ENCODE peak calls at places on chromosome X, in eight cellular contexts. One of them, this sample, is unnamed.

GRCh38 chrX:136626237-136626636 is 21.7 kb upstream of the CD40LG start:
- DNase-seq in lower lobe of right lung: no peak
- DNase-seq in mucosa of descending colon: no peak
- DNase-seq in uterus: no peak
- DNase-seq in endodermal cell: no peak
- DNase-seq in breast epithelium: no peak
- DNase-seq in SK-N-SH: no peak
- DNase-seq in BJ: no peak
- DNase-seq in this sample: peak; percentile 20

GRCh38 chrX:23341452-23341851 is 6.8 kb downstream of the PTCHD1 start:
- DNase-seq in lower lobe of right lung: no peak
- DNase-seq in mucosa of descending colon: peak; percentile 24
- DNase-seq in uterus: no peak
- DNase-seq in endodermal cell: peak; percentile 90
- DNase-seq in breast epithelium: no peak
- DNase-seq in SK-N-SH: no peak
- DNase-seq in BJ: no peak
- DNase-seq in this sample: no peak

GRCh38 chrX:39527045-39527444 is 570.7 kb downstream of the BCOR start:
- DNase-seq in lower lobe of right lung: no peak
- DNase-seq in mucosa of descending colon: no peak
- DNase-seq in uterus: no peak
- DNase-seq in endodermal cell: no peak
- DNase-seq in breast epithelium: no peak
- DNase-seq in SK-N-SH: no peak
- DNase-seq in BJ: peak; percentile 0
- DNase-seq in this sample: no peak

GRCh38 chrX:47198026-47198686 is 4.5 kb downstream of the UBA1 start:
- DNase-seq in lower lobe of right lung: no peak
- DNase-seq in mucosa of descending colon: no peak
- DNase-seq in uterus: no peak
- DNase-seq in endodermal cell: peak; percentile 83
- DNase-seq in breast epithelium: no peak
- DNase-seq in SK-N-SH: no peak
- DNase-seq in BJ: no peak
- DNase-seq in this sample: no peak

GRCh38 chrX:14064632-14065432 is 35.1 kb upstream of the GEMIN8 start:
- DNase-seq in lower lobe of right lung: no peak
- DNase-seq in mucosa of descending colon: peak; percentile 49
- DNase-seq in uterus: no peak
- DNase-seq in endodermal cell: no peak
- DNase-seq in breast epithelium: no peak
- DNase-seq in SK-N-SH: no peak
- DNase-seq in BJ: no peak
- DNase-seq in this sample: no peak

GRCh38 chrX:110131031-110131430 is 128.1 kb downstream of the TMEM164 start:
- DNase-seq in lower lobe of right lung: no peak
- DNase-seq in mucosa of descending colon: no peak
- DNase-seq in uterus: no peak
- DNase-seq in endodermal cell: no peak
- DNase-seq in breast epithelium: no peak
- DNase-seq in SK-N-SH: no peak
- DNase-seq in BJ: no peak
- DNase-seq in this sample: no peak

GRCh38 chrX:96843566-96843965 is 40.1 kb upstream of the RPA4 start:
- DNase-seq in lower lobe of right lung: no peak
- DNase-seq in mucosa of descending colon: no peak
- DNase-seq in uterus: no peak
- DNase-seq in endodermal cell: peak; percentile 87
- DNase-seq in breast epithelium: no peak
- DNase-seq in SK-N-SH: no peak
- DNase-seq in BJ: no peak
- DNase-seq in this sample: no peak

GRCh38 chrX:47658301-47658683 is 688 bp downstream of the UXT start:
- DNase-seq in lower lobe of right lung: no peak
- DNase-seq in mucosa of descending colon: no peak
- DNase-seq in uterus: no peak
- DNase-seq in endodermal cell: no peak
- DNase-seq in breast epithelium: no peak
- DNase-seq in SK-N-SH: no peak
- DNase-seq in BJ: no peak
- DNase-seq in this sample: no peak

GRCh38 chrX:40245411-40246140 is 147.8 kb upstream of the BCOR start:
- DNase-seq in lower lobe of right lung: no peak
- DNase-seq in mucosa of descending colon: no peak
- DNase-seq in uterus: peak; percentile 22
- DNase-seq in endodermal cell: no peak
- DNase-seq in breast epithelium: no peak
- DNase-seq in SK-N-SH: no peak
- DNase-seq in BJ: no peak
- DNase-seq in this sample: no peak

GRCh38 chrX:11151799-11152591 is 40.9 kb downstream of the HCCS start:
- DNase-seq in lower lobe of right lung: no peak
- DNase-seq in mucosa of descending colon: no peak
- DNase-seq in uterus: no peak
- DNase-seq in endodermal cell: no peak
- DNase-seq in breast epithelium: no peak
- DNase-seq in SK-N-SH: no peak
- DNase-seq in BJ: no peak
- DNase-seq in this sample: no peak

GRCh38 chrX:155766321-155766720 is 114.8 kb upstream of the VAMP7 start:
- DNase-seq in lower lobe of right lung: no peak
- DNase-seq in mucosa of descending colon: no peak
- DNase-seq in uterus: no peak
- DNase-seq in endodermal cell: no peak
- DNase-seq in breast epithelium: no peak
- DNase-seq in SK-N-SH: no peak
- DNase-seq in BJ: no peak
- DNase-seq in this sample: no peak

GRCh38 chrX:24659646-24660045 is 12.5 kb upstream of the PCYT1B start:
- DNase-seq in lower lobe of right lung: no peak
- DNase-seq in mucosa of descending colon: no peak
- DNase-seq in uterus: no peak
- DNase-seq in endodermal cell: no peak
- DNase-seq in breast epithelium: no peak
- DNase-seq in SK-N-SH: no peak
- DNase-seq in BJ: no peak
- DNase-seq in this sample: no peak

GRCh38 chrX:16826207-16826606 is 39.9 kb downstream of the TXLNG start:
- DNase-seq in lower lobe of right lung: no peak
- DNase-seq in mucosa of descending colon: no peak
- DNase-seq in uterus: no peak
- DNase-seq in endodermal cell: no peak
- DNase-seq in breast epithelium: no peak
- DNase-seq in SK-N-SH: peak; percentile 44
- DNase-seq in BJ: no peak
- DNase-seq in this sample: peak; percentile 30

GRCh38 chrX:153592091-153592833 is 6.7 kb downstream of the CCNQ start:
- DNase-seq in lower lobe of right lung: peak; percentile 6
- DNase-seq in mucosa of descending colon: no peak
- DNase-seq in uterus: no peak
- DNase-seq in endodermal cell: no peak
- DNase-seq in breast epithelium: no peak
- DNase-seq in SK-N-SH: no peak
- DNase-seq in BJ: no peak
- DNase-seq in this sample: no peak

GRCh38 chrX:153592966-153593688 is 5.8 kb downstream of the CCNQ start:
- DNase-seq in lower lobe of right lung: peak; percentile 27
- DNase-seq in mucosa of descending colon: no peak
- DNase-seq in uterus: no peak
- DNase-seq in endodermal cell: no peak
- DNase-seq in breast epithelium: no peak
- DNase-seq in SK-N-SH: peak; percentile 83
- DNase-seq in BJ: no peak
- DNase-seq in this sample: no peak

GRCh38 chrX:153595859-153596857 is 2.8 kb downstream of the CCNQ start:
- DNase-seq in lower lobe of right lung: no peak
- DNase-seq in mucosa of descending colon: peak; percentile 20
- DNase-seq in uterus: no peak
- DNase-seq in endodermal cell: no peak
- DNase-seq in breast epithelium: no peak
- DNase-seq in SK-N-SH: no peak
- DNase-seq in BJ: no peak
- DNase-seq in this sample: no peak

GRCh38 chrX:153595387-153595786 is 3.6 kb downstream of the CCNQ start:
- DNase-seq in lower lobe of right lung: no peak
- DNase-seq in mucosa of descending colon: peak; percentile 41
- DNase-seq in uterus: no peak
- DNase-seq in endodermal cell: no peak
- DNase-seq in breast epithelium: no peak
- DNase-seq in SK-N-SH: no peak
- DNase-seq in BJ: no peak
- DNase-seq in this sample: no peak

GRCh38 chrX:153593811-153594500 is 5.0 kb downstream of the CCNQ start:
- DNase-seq in lower lobe of right lung: peak; percentile 1
- DNase-seq in mucosa of descending colon: no peak
- DNase-seq in uterus: no peak
- DNase-seq in endodermal cell: no peak
- DNase-seq in breast epithelium: no peak
- DNase-seq in SK-N-SH: no peak
- DNase-seq in BJ: no peak
- DNase-seq in this sample: no peak
- H3K4me3 ChIP-seq in lower lobe of right lung: no peak overlapping the region
- H3K4me3 ChIP-seq in mucosa of descending colon: no peak overlapping the region
- H3K4me3 ChIP-seq in uterus: no peak overlapping the region
- H3K4me3 ChIP-seq in endodermal cell: no peak overlapping the region
- H3K4me3 ChIP-seq in breast epithelium: no peak overlapping the region
- H3K4me3 ChIP-seq in SK-N-SH: no peak overlapping the region
- H3K4me3 ChIP-seq in BJ: no peak overlapping the region
- H3K4me3 ChIP-seq in this sample: no peak overlapping the region

GRCh38 chrX:43315622-43316021 is 340.5 kb upstream of the MAOA start:
- DNase-seq in lower lobe of right lung: no peak
- DNase-seq in mucosa of descending colon: no peak
- DNase-seq in uterus: no peak
- DNase-seq in endodermal cell: no peak
- DNase-seq in breast epithelium: no peak
- DNase-seq in SK-N-SH: no peak
- DNase-seq in BJ: no peak
- DNase-seq in this sample: no peak
- TF ChIP-seq CTCF in lower lobe of right lung: no peak
- TF ChIP-seq CTCF in mucosa of descending colon: no peak
- TF ChIP-seq CTCF in uterus: no peak
- TF ChIP-seq CTCF in endodermal cell: no peak
- TF ChIP-seq CTCF in breast epithelium: no peak
- TF ChIP-seq CTCF in SK-N-SH: no peak
- TF ChIP-seq CTCF in BJ: no peak
- TF ChIP-seq CTCF in this sample: no peak

GRCh38 chrX:45801554-45801953 is 600.9 kb upstream of the DIPK2B start:
- DNase-seq in lower lobe of right lung: no peak
- DNase-seq in mucosa of descending colon: no peak
- DNase-seq in uterus: no peak
- DNase-seq in endodermal cell: no peak
- DNase-seq in breast epithelium: no peak
- DNase-seq in SK-N-SH: peak; percentile 10
- DNase-seq in BJ: no peak
- DNase-seq in this sample: peak; percentile 21

GRCh38 chrX:45799576-45799975 is 598.9 kb upstream of the DIPK2B start:
- DNase-seq in lower lobe of right lung: no peak
- DNase-seq in mucosa of descending colon: no peak
- DNase-seq in uterus: no peak
- DNase-seq in endodermal cell: no peak
- DNase-seq in breast epithelium: no peak
- DNase-seq in SK-N-SH: no peak
- DNase-seq in BJ: no peak
- DNase-seq in this sample: no peak

GRCh38 chrX:45806410-45807121 is 605.9 kb upstream of the DIPK2B start:
- DNase-seq in lower lobe of right lung: no peak
- DNase-seq in mucosa of descending colon: peak; percentile 11
- DNase-seq in uterus: peak; percentile 32
- DNase-seq in endodermal cell: no peak
- DNase-seq in breast epithelium: no peak
- DNase-seq in SK-N-SH: no peak
- DNase-seq in BJ: peak; percentile 35
- DNase-seq in this sample: peak; percentile 60

GRCh38 chrX:45807572-45808425 is 607.1 kb upstream of the DIPK2B start:
- DNase-seq in lower lobe of right lung: no peak
- DNase-seq in mucosa of descending colon: no peak
- DNase-seq in uterus: no peak
- DNase-seq in endodermal cell: no peak
- DNase-seq in breast epithelium: no peak
- DNase-seq in SK-N-SH: no peak
- DNase-seq in BJ: no peak
- DNase-seq in this sample: no peak

DNA sequence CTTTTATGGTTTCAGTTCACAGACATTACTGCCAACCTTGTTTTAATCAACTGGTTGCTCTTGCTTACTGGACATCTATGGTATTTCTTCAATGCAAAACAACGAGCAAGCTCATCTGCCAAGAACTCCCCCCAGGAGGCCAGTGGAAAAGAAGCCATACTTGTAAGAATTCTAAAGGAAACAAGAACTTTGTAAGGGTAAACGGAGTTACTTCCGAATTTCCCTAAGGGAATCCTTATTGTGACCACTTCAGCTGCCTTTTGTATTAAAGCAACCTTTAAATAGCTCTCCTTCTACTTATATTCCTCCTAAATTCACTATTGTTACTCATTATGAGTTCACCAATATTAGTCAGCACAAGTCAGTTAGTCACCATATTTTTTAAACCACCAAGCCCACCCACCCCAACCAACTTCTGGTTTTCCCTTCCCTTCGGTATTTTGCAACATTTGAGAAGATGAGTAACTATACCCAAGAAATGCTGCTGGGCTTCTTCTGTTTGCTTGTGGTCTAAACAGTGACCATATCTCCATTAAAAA is 602.8 kb upstream of the DIPK2B start:
- DNase-seq in lower lobe of right lung: no peak
- DNase-seq in mucosa of descending colon: no peak
- DNase-seq in uterus: no peak
- DNase-seq in endodermal cell: no peak
- DNase-seq in breast epithelium: no peak
- DNase-seq in SK-N-SH: no peak
- DNase-seq in BJ: peak; percentile 75
- DNase-seq in this sample: peak; percentile 12
- H3K4me3 ChIP-seq in lower lobe of right lung: no peak overlapping the region
- H3K4me3 ChIP-seq in mucosa of descending colon: no peak overlapping the region
- H3K4me3 ChIP-seq in uterus: no peak overlapping the region
- H3K4me3 ChIP-seq in endodermal cell: no peak overlapping the region
- H3K4me3 ChIP-seq in breast epithelium: no peak overlapping the region
- H3K4me3 ChIP-seq in SK-N-SH: peak overlapping the region; percentile 24
- H3K4me3 ChIP-seq in BJ: peak overlapping the region; percentile 13
- H3K4me3 ChIP-seq in this sample: no peak overlapping the region

DNA sequence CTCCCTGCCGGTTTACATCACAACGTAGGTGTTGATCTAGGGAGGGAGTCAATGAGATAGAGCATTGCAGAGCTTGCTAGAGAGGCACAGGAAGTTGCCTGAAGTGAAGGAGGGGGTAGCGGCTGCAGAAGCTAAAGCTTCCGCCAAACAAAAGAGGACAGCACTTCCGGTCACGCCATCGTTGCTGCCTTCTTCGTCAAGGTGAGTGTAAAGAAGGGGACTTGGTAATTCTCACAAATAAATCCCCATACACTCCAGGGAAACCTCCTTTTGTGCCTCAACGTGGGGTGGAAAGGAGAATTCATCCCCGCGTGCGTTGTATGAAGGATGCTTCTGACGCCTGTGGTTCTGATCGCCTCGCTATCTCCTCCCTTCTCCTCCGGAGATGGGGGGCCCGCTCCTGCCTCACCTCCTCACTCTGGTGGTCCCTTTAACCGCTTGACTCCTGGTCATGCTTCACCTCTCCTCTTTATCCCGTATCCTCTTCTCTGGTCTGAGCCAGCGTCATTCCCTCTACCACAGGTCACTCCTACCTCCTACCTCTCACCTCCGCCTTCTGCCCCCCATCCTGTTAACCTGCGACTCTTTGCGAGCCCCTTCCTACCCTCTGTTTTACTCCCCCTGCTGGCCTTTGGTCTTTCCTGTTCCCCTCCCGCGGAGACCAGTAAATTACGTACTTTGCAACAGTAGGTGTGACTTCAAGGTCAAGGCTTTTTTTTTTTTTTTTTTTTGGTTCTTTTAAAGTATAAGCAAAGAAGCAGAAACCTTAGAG is 59.9 kb downstream of the GSPT2 start:
- DNase-seq in lower lobe of right lung: peak; percentile 52
- DNase-seq in mucosa of descending colon: peak; percentile 74
- DNase-seq in uterus: peak; percentile 28
- DNase-seq in endodermal cell: peak; percentile 89
- DNase-seq in breast epithelium: no peak
- DNase-seq in SK-N-SH: peak; percentile 53
- DNase-seq in BJ: peak; percentile 10
- DNase-seq in this sample: peak; percentile 87
- TF ChIP-seq CTCF in lower lobe of right lung: no peak
- TF ChIP-seq CTCF in mucosa of descending colon: no peak
- TF ChIP-seq CTCF in uterus: no peak
- TF ChIP-seq CTCF in endodermal cell: peak; percentile 67
- TF ChIP-seq CTCF in breast epithelium: no peak
- TF ChIP-seq CTCF in SK-N-SH: peak; percentile 40
- TF ChIP-seq CTCF in BJ: peak; percentile 25
- TF ChIP-seq CTCF in this sample: peak; percentile 47

This sample was measured in GM12865.